ENCODE peak calls at places on chromosomes 13 and 19, in six cellular contexts. N is brain microvascular endothelial cell, S is transverse colon, Q is Peyer's patch, K is astrocyte, W is body of pancreas. M is an unnamed sample.
A peak's percentile ranks its signal among the peaks of the same experiment; 100 is the strongest.

GRCh38 chr13:60520902-60521563 is 124.0 kb downstream of the TDRD3 start:
- DNase-seq in Q (no peak), K (no peak), S (no peak), N (no peak), W (no peak), M (no peak)

GRCh38 chr13:88071371-88071770 is 400.2 kb downstream of the SLITRK5 start:
- DNase-seq in K (no peak), W (no peak), S (no peak), Q (no peak), N (no peak), M (no peak)

GRCh38 chr13:59111711-59112110 is 1052.0 kb downstream of the DIAPH3 start:
- DNase-seq in N (peak; percentile 86), S (no peak), Q (no peak), W (no peak), K (peak; percentile 91), M (no peak)

GRCh38 chr19:40165362-40165937 is 25.8 kb upstream of the MAP3K10 start:
- DNase-seq in N (peak; percentile 7), K (no peak), Q (peak; percentile 62), W (peak; percentile 34), S (peak; percentile 68), M (peak; percentile 62)

GRCh38 chr13:24606486-24607170 is 73.6 kb upstream of the ATP12A start:
- DNase-seq in S (no peak), N (no peak), K (no peak), Q (no peak), W (no peak), M (no peak)

GRCh38 chr13:42574011-42574410 is at the start of gene TNFSF11:
- DNase-seq in S (no peak), W (no peak), K (no peak), Q (no peak), N (no peak), M (no peak)

GRCh38 chr13:36086117-36086516 is 45.1 kb downstream of the DCLK1 start:
- DNase-seq in S (no peak), K (no peak), Q (no peak), N (no peak), W (no peak), M (no peak)

GRCh38 chr19:42657551-42657950 is 62.8 kb upstream of the CEACAM8 start:
- DNase-seq in N (peak; percentile 2), Q (no peak), W (no peak), S (no peak), K (peak; percentile 8), M (no peak)

GRCh38 chr13:112700291-112701060 is 10.6 kb downstream of the ATP11A start:
- DNase-seq in Q (no peak), S (no peak), N (no peak), K (no peak), W (no peak), M (no peak)

GRCh38 chr13:35858665-35859064 is 272.5 kb downstream of the DCLK1 start:
- DNase-seq in Q (no peak), K (no peak), N (no peak), W (no peak), S (no peak), M (no peak)

GRCh38 chr13:42820450-42820849 is 39.1 kb downstream of the FAM216B start:
- DNase-seq in S (no peak), K (no peak), Q (no peak), W (no peak), N (no peak), M (no peak)

GRCh38 chr19:39413269-39413902 is 917 bp downstream of the PLEKHG2 start:
- DNase-seq in N (no peak), S (peak; percentile 58), K (no peak), Q (peak; percentile 49), W (peak; percentile 38), M (peak; percentile 56)

GRCh38 chr13:28574617-28575142 is 79.8 kb upstream of the FLT1 start:
- DNase-seq in N (peak; percentile 97), W (peak; percentile 54), Q (no peak), K (peak; percentile 97), S (peak; percentile 46), M (peak; percentile 65)

DNA sequence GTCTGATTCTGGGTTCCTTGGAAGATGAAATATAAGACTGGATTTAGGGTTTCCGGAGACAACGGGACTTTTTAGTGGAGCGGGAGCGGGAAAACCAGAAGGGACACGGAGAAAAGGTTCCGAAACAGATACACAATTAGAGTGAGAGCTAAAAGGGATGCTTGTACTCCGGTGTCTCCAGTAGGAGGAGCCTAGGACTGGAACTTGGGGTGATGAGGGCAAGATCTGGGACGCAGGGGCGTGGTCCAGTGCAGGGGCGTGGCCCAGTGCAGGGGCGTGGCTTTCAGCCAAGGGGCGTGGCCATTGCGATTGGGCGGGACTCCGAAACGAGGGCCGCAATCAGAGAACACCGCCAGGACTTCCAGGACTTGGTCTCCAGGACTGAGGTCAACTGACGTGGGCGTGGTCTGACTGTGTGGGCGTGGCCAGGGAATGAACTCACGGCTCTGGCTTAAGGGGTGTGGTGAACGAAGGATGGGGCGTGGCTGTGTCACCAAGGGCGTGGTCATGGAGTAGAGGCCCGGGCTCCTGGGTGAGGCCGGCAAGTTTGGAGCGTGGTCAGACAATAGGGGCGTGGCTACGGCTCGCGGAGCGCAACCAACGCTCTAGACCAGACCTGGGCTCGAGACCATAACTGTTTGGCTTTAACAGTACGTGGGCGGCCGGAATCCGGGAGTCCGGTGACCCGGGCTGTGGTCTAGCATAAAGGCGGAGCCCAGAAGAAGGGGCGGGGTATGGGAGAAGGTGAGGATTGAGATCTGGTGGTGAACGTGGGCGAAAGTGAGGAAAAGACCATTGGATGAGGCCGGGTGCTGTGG is at the start of gene DKKL1:
- DNase-seq in N (peak; percentile 100), Q (peak; percentile 97), S (peak; percentile 99), W (peak; percentile 100), K (peak; percentile 94), M (peak; percentile 100)
- TF ChIP-seq CTCF in N (peak; percentile 5), Q (peak; percentile 14), S (no peak), W (no peak), K (no peak), M (no peak)

GRCh38 chr19:13029893-13030292 is 34.6 kb downstream of the NFIX start:
- DNase-seq in Q (no peak), S (peak; percentile 64), N (no peak), K (no peak), W (no peak), M (no peak)

GRCh38 chr19:13033244-13033643 is 38.0 kb downstream of the NFIX start:
- DNase-seq in Q (no peak), K (no peak), S (no peak), W (no peak), N (no peak), M (no peak)

GRCh38 chr19:13032837-13033236 is 37.6 kb downstream of the NFIX start:
- DNase-seq in S (no peak), W (no peak), N (no peak), K (no peak), Q (no peak), M (no peak)

GRCh38 chr19:13033819-13034611 is 38.7 kb downstream of the NFIX start:
- DNase-seq in N (no peak), S (peak; percentile 88), W (peak; percentile 86), K (peak; percentile 55), Q (peak; percentile 46), M (peak; percentile 89)

DNA sequence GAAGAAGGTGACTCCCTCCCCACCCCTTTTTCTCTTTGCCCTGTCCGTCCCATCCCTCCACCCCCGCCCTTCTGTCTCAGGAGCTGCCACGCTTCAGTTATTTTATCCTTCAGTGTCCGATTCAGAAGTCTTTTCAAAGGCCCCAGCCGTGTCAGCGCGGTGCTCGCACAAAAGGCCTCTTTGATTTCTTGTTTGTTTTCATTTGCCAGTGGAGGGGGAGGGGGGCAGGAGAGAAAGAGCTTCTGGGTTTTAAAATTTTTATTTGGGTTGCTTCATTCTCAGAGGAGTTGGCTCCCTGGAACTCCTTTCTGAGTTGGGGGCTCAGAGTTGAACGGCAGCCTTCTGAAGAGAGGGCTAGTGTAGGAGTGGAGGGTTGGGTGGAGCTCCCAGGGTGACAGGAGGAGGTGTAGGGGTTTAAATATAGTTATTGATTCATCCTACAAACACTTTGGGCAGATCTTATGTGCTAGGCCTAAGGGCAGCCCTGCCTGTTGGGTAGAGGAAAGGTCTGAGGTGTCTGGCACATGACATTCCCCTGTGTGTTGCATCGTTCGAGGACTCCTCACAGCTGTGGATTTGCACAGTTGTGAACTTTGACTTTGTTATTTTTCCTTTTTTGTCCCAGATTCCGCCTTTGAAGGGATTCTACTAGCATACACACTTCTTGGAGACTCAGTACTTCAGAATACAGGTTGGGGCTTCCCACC is 36.8 kb downstream of the NFIX start:
- DNase-seq in Q (no peak), S (no peak), K (peak; percentile 68), N (no peak), W (no peak), M (no peak)
- H3K36me3 ChIP-seq in Q (no peaks in the 10 kb centered on the region), S (no peaks in the 10 kb centered on the region), K (no peaks in the 10 kb centered on the region), N (no peaks in the 10 kb centered on the region), W (no peaks in the 10 kb centered on the region), M (no peaks in the 10 kb centered on the region)

DNA sequence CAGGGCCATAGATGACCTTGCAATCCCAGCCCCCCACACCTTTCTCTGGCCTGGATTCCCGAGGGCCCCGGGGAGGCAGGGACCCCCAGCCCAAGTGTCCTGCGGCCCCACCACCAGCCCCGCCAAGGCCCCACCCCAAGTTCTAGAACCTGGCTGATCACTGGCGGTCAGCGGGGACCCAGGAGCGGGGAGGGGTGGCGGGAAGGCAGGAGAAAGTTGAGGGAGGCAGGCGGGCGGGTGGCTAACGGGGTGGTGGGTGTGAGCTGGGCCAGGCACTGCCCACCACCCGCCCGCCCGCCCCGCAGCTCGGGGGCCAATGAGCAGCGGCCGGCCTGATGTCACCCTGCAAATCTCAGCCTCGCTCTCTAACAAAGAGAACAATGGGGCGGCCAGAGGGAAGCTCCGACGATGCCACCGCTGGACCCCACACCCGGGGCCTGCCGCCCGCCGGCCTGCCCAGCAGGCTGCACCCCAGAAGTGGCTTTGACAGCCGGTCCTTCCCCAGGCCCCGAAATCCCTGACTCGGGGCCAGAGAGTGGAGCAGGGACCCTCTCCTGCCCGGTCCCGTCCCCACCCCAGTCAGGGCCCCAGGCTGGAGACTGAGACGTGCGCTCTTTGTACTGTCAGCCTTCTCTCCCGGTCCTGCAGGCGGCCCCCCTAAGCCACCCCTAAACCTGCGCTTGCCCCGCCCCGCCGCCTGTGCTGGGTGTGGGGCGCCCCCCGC is 1.6 kb downstream of the MEX3D start:
- DNase-seq in S (peak; percentile 59), W (peak; percentile 66), K (peak; percentile 75), Q (no peak), N (peak; percentile 76), M (peak; percentile 62)
- H3K4me3 ChIP-seq in S (peak overlapping the region; percentile 74), W (peak overlapping the region; percentile 52), K (peak overlapping the region; percentile 78), Q (peak overlapping the region; percentile 49), N (peak overlapping the region; percentile 79), M (peak overlapping the region; percentile 76)

GRCh38 chr19:14758816-14759215 is 19.5 kb downstream of the ADGRE2 start:
- DNase-seq in S (no peak), N (no peak), W (peak; percentile 13), Q (no peak), K (no peak), M (peak; percentile 21)
- TF ChIP-seq CTCF in S (no peak), N (no peak), W (no peak), Q (no peak), K (no peak), M (no peak)

GRCh38 chr19:7415163-7415856 is 66.6 kb downstream of the ARHGEF18 start:
- DNase-seq in S (no peak), N (peak; percentile 44), W (peak; percentile 74), K (peak; percentile 81), Q (no peak), M (peak; percentile 27)
- H3K36me3 ChIP-seq in S (no peaks in the 10 kb centered on the region), N (no peaks in the 10 kb centered on the region), W (no peaks in the 10 kb centered on the region), K (no peaks in the 10 kb centered on the region), Q (peaks cover 15% of the 10 kb centered on the region), M (no peaks in the 10 kb centered on the region)